ENCODE peak calls at places on chromosome 10, in eight cellular contexts. One of them, this sample, is unnamed.

GRCh38 chr10:29648983-29649268 is 14.2 kb upstream of the SVIL start:
- DNase-seq in GM23248: peak
- DNase-seq in hypothalamus: no peak
- DNase-seq in EH: peak
- DNase-seq in T-cell: no peak
- DNase-seq in left ventricle myocardium inferior: no peak
- DNase-seq in thoracic aorta: no peak
- DNase-seq in H7: no peak
- DNase-seq in this sample: no peak

GRCh38 chr10:96918214-96919002 is 86.3 kb downstream of the LCOR start:
- DNase-seq in GM23248: no peak
- DNase-seq in hypothalamus: no peak
- DNase-seq in EH: no peak
- DNase-seq in T-cell: no peak
- DNase-seq in left ventricle myocardium inferior: no peak
- DNase-seq in thoracic aorta: no peak
- DNase-seq in H7: no peak
- DNase-seq in this sample: no peak

GRCh38 chr10:106401967-106402366 is 762.5 kb downstream of the SORCS1 start:
- DNase-seq in GM23248: no peak
- DNase-seq in hypothalamus: no peak
- DNase-seq in EH: no peak
- DNase-seq in T-cell: no peak
- DNase-seq in left ventricle myocardium inferior: no peak
- DNase-seq in thoracic aorta: no peak
- DNase-seq in H7: no peak
- DNase-seq in this sample: no peak

GRCh38 chr10:128576916-128577670 is 450.9 kb upstream of the MKI67 start:
- DNase-seq in GM23248: no peak
- DNase-seq in hypothalamus: no peak
- DNase-seq in EH: no peak
- DNase-seq in T-cell: no peak
- DNase-seq in left ventricle myocardium inferior: no peak
- DNase-seq in thoracic aorta: no peak
- DNase-seq in H7: peak
- DNase-seq in this sample: no peak

GRCh38 chr10:36446873-36447272 is 678.5 kb upstream of the ANKRD30A start:
- DNase-seq in GM23248: no peak
- DNase-seq in hypothalamus: no peak
- DNase-seq in EH: no peak
- DNase-seq in T-cell: no peak
- DNase-seq in left ventricle myocardium inferior: peak
- DNase-seq in thoracic aorta: no peak
- DNase-seq in H7: no peak
- DNase-seq in this sample: no peak

GRCh38 chr10:62562101-62562500 is 187.9 kb downstream of the ZNF365 start:
- DNase-seq in GM23248: no peak
- DNase-seq in hypothalamus: no peak
- DNase-seq in EH: no peak
- DNase-seq in T-cell: no peak
- DNase-seq in left ventricle myocardium inferior: no peak
- DNase-seq in thoracic aorta: no peak
- DNase-seq in H7: no peak
- DNase-seq in this sample: no peak

GRCh38 chr10:99742701-99743100 is 10.7 kb downstream of the CUTC start:
- DNase-seq in GM23248: peak
- DNase-seq in hypothalamus: no peak
- DNase-seq in EH: peak
- DNase-seq in T-cell: no peak
- DNase-seq in left ventricle myocardium inferior: no peak
- DNase-seq in thoracic aorta: no peak
- DNase-seq in H7: no peak
- DNase-seq in this sample: no peak

GRCh38 chr10:88253622-88254021 is 329.5 kb downstream of the RNLS start:
- DNase-seq in GM23248: no peak
- DNase-seq in hypothalamus: no peak
- DNase-seq in EH: no peak
- DNase-seq in T-cell: no peak
- DNase-seq in left ventricle myocardium inferior: no peak
- DNase-seq in thoracic aorta: no peak
- DNase-seq in H7: no peak
- DNase-seq in this sample: no peak

GRCh38 chr10:98006266-98006665 is 24.2 kb downstream of the CRTAC1 start:
- DNase-seq in GM23248: no peak
- DNase-seq in hypothalamus: no peak
- DNase-seq in EH: no peak
- DNase-seq in T-cell: no peak
- DNase-seq in left ventricle myocardium inferior: no peak
- DNase-seq in thoracic aorta: no peak
- DNase-seq in H7: peak
- DNase-seq in this sample: no peak

GRCh38 chr10:109966961-109967738 is 40.6 kb upstream of the ADD3 start:
- DNase-seq in GM23248: peak
- DNase-seq in hypothalamus: no peak
- DNase-seq in EH: peak
- DNase-seq in T-cell: no peak
- DNase-seq in left ventricle myocardium inferior: peak
- DNase-seq in thoracic aorta: no peak
- DNase-seq in H7: peak
- DNase-seq in this sample: no peak

GRCh38 chr10:80204801-80205477 is 398 bp downstream of the ANXA11 start:
- DNase-seq in GM23248: peak
- DNase-seq in hypothalamus: no peak
- DNase-seq in EH: peak
- DNase-seq in T-cell: no peak
- DNase-seq in left ventricle myocardium inferior: peak
- DNase-seq in thoracic aorta: no peak
- DNase-seq in H7: peak
- DNase-seq in this sample: no peak

GRCh38 chr10:21626457-21627161 is 92.6 kb downstream of the MLLT10 start:
- DNase-seq in GM23248: peak
- DNase-seq in hypothalamus: no peak
- DNase-seq in EH: no peak
- DNase-seq in T-cell: no peak
- DNase-seq in left ventricle myocardium inferior: no peak
- DNase-seq in thoracic aorta: no peak
- DNase-seq in H7: no peak
- DNase-seq in this sample: no peak

GRCh38 chr10:5563991-5564536 is 39.3 kb downstream of the CALML3 start:
- DNase-seq in GM23248: peak
- DNase-seq in hypothalamus: no peak
- DNase-seq in EH: peak
- DNase-seq in T-cell: no peak
- DNase-seq in left ventricle myocardium inferior: no peak
- DNase-seq in thoracic aorta: no peak
- DNase-seq in H7: peak
- DNase-seq in this sample: no peak

GRCh38 chr10:60093317-60093716 is 187.0 kb upstream of the CCDC6 start:
- DNase-seq in GM23248: no peak
- DNase-seq in hypothalamus: no peak
- DNase-seq in EH: no peak
- DNase-seq in T-cell: no peak
- DNase-seq in left ventricle myocardium inferior: no peak
- DNase-seq in thoracic aorta: no peak
- DNase-seq in H7: no peak
- DNase-seq in this sample: no peak

GRCh38 chr10:124041684-124042445 is 51.5 kb downstream of the CHST15 start:
- DNase-seq in GM23248: peak
- DNase-seq in hypothalamus: no peak
- DNase-seq in EH: peak
- DNase-seq in T-cell: no peak
- DNase-seq in left ventricle myocardium inferior: no peak
- DNase-seq in thoracic aorta: no peak
- DNase-seq in H7: no peak
- DNase-seq in this sample: no peak

GRCh38 chr10:119041332-119041731 is 11.8 kb downstream of the NANOS1 start:
- DNase-seq in GM23248: no peak
- DNase-seq in hypothalamus: no peak
- DNase-seq in EH: no peak
- DNase-seq in T-cell: no peak
- DNase-seq in left ventricle myocardium inferior: no peak
- DNase-seq in thoracic aorta: no peak
- DNase-seq in H7: no peak
- DNase-seq in this sample: no peak

GRCh38 chr10:49761789-49762565 is at the start of gene OGDHL:
- DNase-seq in GM23248: peak
- DNase-seq in hypothalamus: peak
- DNase-seq in EH: peak
- DNase-seq in T-cell: no peak
- DNase-seq in left ventricle myocardium inferior: peak
- DNase-seq in thoracic aorta: no peak
- DNase-seq in H7: peak
- DNase-seq in this sample: peak

GRCh38 chr10:61592581-61592980 is 70.1 kb upstream of the CABCOCO1 start:
- DNase-seq in GM23248: peak
- DNase-seq in hypothalamus: no peak
- DNase-seq in EH: peak
- DNase-seq in T-cell: no peak
- DNase-seq in left ventricle myocardium inferior: no peak
- DNase-seq in thoracic aorta: no peak
- DNase-seq in H7: no peak
- DNase-seq in this sample: no peak

GRCh38 chr10:14822879-14823755 is 14.7 kb downstream of the CDNF start:
- DNase-seq in GM23248: peak
- DNase-seq in hypothalamus: no peak
- DNase-seq in EH: peak
- DNase-seq in T-cell: peak
- DNase-seq in left ventricle myocardium inferior: peak
- DNase-seq in thoracic aorta: no peak
- DNase-seq in H7: peak
- DNase-seq in this sample: peak

GRCh38 chr10:124860426-124860825 is 58.8 kb downstream of the ABRAXAS2 start:
- DNase-seq in GM23248: no peak
- DNase-seq in hypothalamus: no peak
- DNase-seq in EH: no peak
- DNase-seq in T-cell: no peak
- DNase-seq in left ventricle myocardium inferior: no peak
- DNase-seq in thoracic aorta: no peak
- DNase-seq in H7: no peak
- DNase-seq in this sample: no peak

GRCh38 chr10:86168256-86168655 is 198.3 kb downstream of the GRID1 start:
- DNase-seq in GM23248: no peak
- DNase-seq in hypothalamus: no peak
- DNase-seq in EH: no peak
- DNase-seq in T-cell: no peak
- DNase-seq in left ventricle myocardium inferior: no peak
- DNase-seq in thoracic aorta: no peak
- DNase-seq in H7: no peak
- DNase-seq in this sample: no peak

GRCh38 chr10:47255033-47255813 is 44.8 kb upstream of the GDF10 start:
- DNase-seq in GM23248: no peak
- DNase-seq in hypothalamus: no peak
- DNase-seq in EH: no peak
- DNase-seq in T-cell: no peak
- DNase-seq in left ventricle myocardium inferior: no peak
- DNase-seq in thoracic aorta: no peak
- DNase-seq in H7: no peak
- DNase-seq in this sample: no peak

GRCh38 chr10:130013263-130013937 is 49.3 kb upstream of the EBF3 start:
- DNase-seq in GM23248: peak
- DNase-seq in hypothalamus: no peak
- DNase-seq in EH: no peak
- DNase-seq in T-cell: no peak
- DNase-seq in left ventricle myocardium inferior: no peak
- DNase-seq in thoracic aorta: no peak
- DNase-seq in H7: no peak
- DNase-seq in this sample: no peak

GRCh38 chr10:99235872-99236626 is 397 bp upstream of the HPSE2 start:
- DNase-seq in GM23248: peak
- DNase-seq in hypothalamus: no peak
- DNase-seq in EH: no peak
- DNase-seq in T-cell: no peak
- DNase-seq in left ventricle myocardium inferior: no peak
- DNase-seq in thoracic aorta: no peak
- DNase-seq in H7: peak
- DNase-seq in this sample: no peak

GRCh38 chr10:15168296-15168780 is at the start of gene NMT2:
- DNase-seq in GM23248: no peak
- DNase-seq in hypothalamus: no peak
- DNase-seq in EH: no peak
- DNase-seq in T-cell: no peak
- DNase-seq in left ventricle myocardium inferior: peak
- DNase-seq in thoracic aorta: no peak
- DNase-seq in H7: no peak
- DNase-seq in this sample: no peak

GRCh38 chr10:133444342-133445267 is 9.1 kb upstream of the SCART1 start:
- DNase-seq in GM23248: no peak
- DNase-seq in hypothalamus: no peak
- DNase-seq in EH: no peak
- DNase-seq in T-cell: no peak
- DNase-seq in left ventricle myocardium inferior: no peak
- DNase-seq in thoracic aorta: no peak
- DNase-seq in H7: peak
- DNase-seq in this sample: no peak

GRCh38 chr10:133091316-133091715 is 3.6 kb downstream of the ADGRA1 start:
- DNase-seq in GM23248: no peak
- DNase-seq in hypothalamus: no peak
- DNase-seq in EH: no peak
- DNase-seq in T-cell: no peak
- DNase-seq in left ventricle myocardium inferior: no peak
- DNase-seq in thoracic aorta: no peak
- DNase-seq in H7: no peak
- DNase-seq in this sample: peak

GRCh38 chr10:114772496-114773196 is 48.9 kb upstream of the FHIP2A start:
- DNase-seq in GM23248: no peak
- DNase-seq in hypothalamus: no peak
- DNase-seq in EH: no peak
- DNase-seq in T-cell: no peak
- DNase-seq in left ventricle myocardium inferior: no peak
- DNase-seq in thoracic aorta: no peak
- DNase-seq in H7: no peak
- DNase-seq in this sample: no peak

This sample was measured in frontal cortex.